ENCODE peak calls at places on chromosomes 7 and 10, in ten cellular contexts. One of them, this sample, is unnamed.
A peak's percentile ranks its signal among the peaks of the same experiment; 100 is the strongest.

GRCh38 chr10:30587522-30588031 is 42.0 kb downstream of the LYZL2 start:
- DNase-seq in GM12878: peak; percentile 79
- DNase-seq in A549: no peak
- DNase-seq in lower leg skin: peak; percentile 86
- DNase-seq in IMR-90: no peak
- DNase-seq in prostate gland: peak; percentile 12
- DNase-seq in breast epithelium: peak; percentile 42
- DNase-seq in spleen: peak; percentile 87
- DNase-seq in uterus: no peak
- DNase-seq in heart left ventricle: peak; percentile 67
- DNase-seq in this sample: no peak

GRCh38 chr7:149880871-149881301 is 7.1 kb downstream of the ATP6V0E2 start:
- DNase-seq in lower leg skin: peak; percentile 78
- DNase-seq in IMR-90: no peak
- DNase-seq in breast epithelium: no peak
- DNase-seq in A549: no peak
- DNase-seq in heart left ventricle: peak; percentile 79
- DNase-seq in GM12878: no peak
- DNase-seq in spleen: no peak
- DNase-seq in uterus: peak; percentile 63
- DNase-seq in prostate gland: peak; percentile 3
- DNase-seq in this sample: peak; percentile 61

GRCh38 chr7:31368620-31369019 is 28.1 kb upstream of the NEUROD6 start:
- DNase-seq in GM12878: no peak
- DNase-seq in prostate gland: no peak
- DNase-seq in A549: no peak
- DNase-seq in heart left ventricle: no peak
- DNase-seq in spleen: no peak
- DNase-seq in IMR-90: no peak
- DNase-seq in uterus: no peak
- DNase-seq in breast epithelium: no peak
- DNase-seq in lower leg skin: no peak
- DNase-seq in this sample: no peak

GRCh38 chr10:78551184-78552005 is 517.4 kb upstream of the ZMIZ1 start:
- DNase-seq in A549: no peak
- DNase-seq in breast epithelium: no peak
- DNase-seq in prostate gland: no peak
- DNase-seq in GM12878: no peak
- DNase-seq in lower leg skin: no peak
- DNase-seq in uterus: no peak
- DNase-seq in heart left ventricle: no peak
- DNase-seq in IMR-90: no peak
- DNase-seq in spleen: no peak
- DNase-seq in this sample: no peak

GRCh38 chr7:37416739-37417474 is 31.8 kb downstream of the ELMO1 start:
- DNase-seq in lower leg skin: no peak
- DNase-seq in heart left ventricle: no peak
- DNase-seq in breast epithelium: no peak
- DNase-seq in prostate gland: no peak
- DNase-seq in A549: no peak
- DNase-seq in GM12878: no peak
- DNase-seq in spleen: no peak
- DNase-seq in IMR-90: no peak
- DNase-seq in uterus: no peak
- DNase-seq in this sample: no peak

GRCh38 chr10:113479346-113480080 is 73.3 kb upstream of the HABP2 start:
- DNase-seq in IMR-90: no peak
- DNase-seq in spleen: no peak
- DNase-seq in uterus: no peak
- DNase-seq in heart left ventricle: no peak
- DNase-seq in lower leg skin: no peak
- DNase-seq in breast epithelium: no peak
- DNase-seq in prostate gland: no peak
- DNase-seq in A549: no peak
- DNase-seq in GM12878: no peak
- DNase-seq in this sample: no peak

GRCh38 chr7:5421626-5422323 is 1.9 kb downstream of the TNRC18 start:
- DNase-seq in GM12878: no peak
- DNase-seq in lower leg skin: peak; percentile 92
- DNase-seq in IMR-90: peak; percentile 82
- DNase-seq in breast epithelium: peak; percentile 54
- DNase-seq in uterus: peak; percentile 67
- DNase-seq in prostate gland: peak; percentile 65
- DNase-seq in A549: peak; percentile 72
- DNase-seq in heart left ventricle: no peak
- DNase-seq in spleen: peak; percentile 84
- DNase-seq in this sample: peak; percentile 65

GRCh38 chr10:7054915-7055314 is 355.9 kb downstream of the SFMBT2 start:
- DNase-seq in A549: peak; percentile 67
- DNase-seq in lower leg skin: no peak
- DNase-seq in heart left ventricle: no peak
- DNase-seq in breast epithelium: no peak
- DNase-seq in prostate gland: no peak
- DNase-seq in uterus: no peak
- DNase-seq in spleen: no peak
- DNase-seq in GM12878: no peak
- DNase-seq in IMR-90: peak; percentile 24
- DNase-seq in this sample: no peak

GRCh38 chr7:41425926-41426325 is 277.0 kb downstream of the INHBA start:
- DNase-seq in prostate gland: no peak
- DNase-seq in IMR-90: peak; percentile 92
- DNase-seq in GM12878: no peak
- DNase-seq in uterus: no peak
- DNase-seq in A549: no peak
- DNase-seq in spleen: no peak
- DNase-seq in breast epithelium: no peak
- DNase-seq in lower leg skin: no peak
- DNase-seq in heart left ventricle: no peak
- DNase-seq in this sample: no peak

GRCh38 chr7:35975851-35976454 is 175.1 kb downstream of the SEPTIN7 start:
- DNase-seq in IMR-90: peak; percentile 77
- DNase-seq in breast epithelium: no peak
- DNase-seq in A549: peak; percentile 84
- DNase-seq in uterus: peak; percentile 41
- DNase-seq in spleen: no peak
- DNase-seq in GM12878: peak; percentile 25
- DNase-seq in heart left ventricle: no peak
- DNase-seq in prostate gland: peak; percentile 73
- DNase-seq in lower leg skin: no peak
- DNase-seq in this sample: peak; percentile 63

GRCh38 chr7:36368496-36368895 is 21.2 kb upstream of the ANLN start:
- DNase-seq in prostate gland: no peak
- DNase-seq in A549: no peak
- DNase-seq in GM12878: no peak
- DNase-seq in spleen: no peak
- DNase-seq in uterus: no peak
- DNase-seq in lower leg skin: no peak
- DNase-seq in breast epithelium: no peak
- DNase-seq in heart left ventricle: no peak
- DNase-seq in IMR-90: no peak
- DNase-seq in this sample: no peak

GRCh38 chr7:2738766-2739549 is 51.0 kb downstream of the AMZ1 start:
- DNase-seq in lower leg skin: peak; percentile 73
- DNase-seq in prostate gland: no peak
- DNase-seq in spleen: peak; percentile 65
- DNase-seq in breast epithelium: no peak
- DNase-seq in A549: no peak
- DNase-seq in GM12878: no peak
- DNase-seq in uterus: peak; percentile 25
- DNase-seq in IMR-90: no peak
- DNase-seq in heart left ventricle: no peak
- DNase-seq in this sample: peak; percentile 0

GRCh38 chr10:88901610-88902327 is 21.7 kb downstream of the STAMBPL1 start:
- DNase-seq in IMR-90: peak; percentile 80
- DNase-seq in spleen: no peak
- DNase-seq in breast epithelium: no peak
- DNase-seq in A549: no peak
- DNase-seq in prostate gland: no peak
- DNase-seq in GM12878: peak; percentile 94
- DNase-seq in heart left ventricle: no peak
- DNase-seq in uterus: no peak
- DNase-seq in lower leg skin: no peak
- DNase-seq in this sample: no peak

GRCh38 chr7:54477083-54477482 is 65.1 kb upstream of the VSTM2A start:
- DNase-seq in spleen: no peak
- DNase-seq in IMR-90: no peak
- DNase-seq in GM12878: no peak
- DNase-seq in lower leg skin: no peak
- DNase-seq in prostate gland: no peak
- DNase-seq in A549: peak; percentile 4
- DNase-seq in heart left ventricle: no peak
- DNase-seq in uterus: no peak
- DNase-seq in breast epithelium: no peak
- DNase-seq in this sample: no peak
- TF ChIP-seq POLR2A in spleen: no peak
- TF ChIP-seq POLR2A in IMR-90: no peak
- TF ChIP-seq POLR2A in GM12878: no peak
- TF ChIP-seq POLR2A in lower leg skin: no peak
- TF ChIP-seq POLR2A in prostate gland: no peak
- TF ChIP-seq POLR2A in A549: no peak
- TF ChIP-seq POLR2A in heart left ventricle: no peak
- TF ChIP-seq POLR2A in uterus: no peak
- TF ChIP-seq POLR2A in breast epithelium: no peak
- TF ChIP-seq POLR2A in this sample: no peak

GRCh38 chr7:116647861-116648260 is 24.1 kb upstream of the MET start:
- DNase-seq in heart left ventricle: no peak
- DNase-seq in lower leg skin: no peak
- DNase-seq in uterus: no peak
- DNase-seq in IMR-90: no peak
- DNase-seq in prostate gland: no peak
- DNase-seq in spleen: no peak
- DNase-seq in A549: no peak
- DNase-seq in GM12878: no peak
- DNase-seq in breast epithelium: no peak
- DNase-seq in this sample: no peak

GRCh38 chr7:116653204-116653603 is 18.8 kb upstream of the MET start:
- DNase-seq in A549: peak; percentile 54
- DNase-seq in GM12878: no peak
- DNase-seq in heart left ventricle: no peak
- DNase-seq in lower leg skin: no peak
- DNase-seq in breast epithelium: peak; percentile 67
- DNase-seq in uterus: no peak
- DNase-seq in IMR-90: peak; percentile 83
- DNase-seq in spleen: no peak
- DNase-seq in prostate gland: peak; percentile 59
- DNase-seq in this sample: no peak

GRCh38 chr7:116650436-116650835 is 21.6 kb upstream of the MET start:
- DNase-seq in spleen: no peak
- DNase-seq in GM12878: no peak
- DNase-seq in breast epithelium: no peak
- DNase-seq in lower leg skin: no peak
- DNase-seq in prostate gland: no peak
- DNase-seq in heart left ventricle: no peak
- DNase-seq in uterus: no peak
- DNase-seq in A549: no peak
- DNase-seq in IMR-90: no peak
- DNase-seq in this sample: no peak

GRCh38 chr7:116653646-116654045 is 18.4 kb upstream of the MET start:
- DNase-seq in prostate gland: peak; percentile 46
- DNase-seq in IMR-90: no peak
- DNase-seq in A549: no peak
- DNase-seq in uterus: no peak
- DNase-seq in lower leg skin: no peak
- DNase-seq in spleen: no peak
- DNase-seq in GM12878: no peak
- DNase-seq in heart left ventricle: no peak
- DNase-seq in breast epithelium: peak; percentile 51
- DNase-seq in this sample: no peak

GRCh38 chr7:116652793-116653192 is 19.2 kb upstream of the MET start:
- DNase-seq in uterus: no peak
- DNase-seq in lower leg skin: no peak
- DNase-seq in spleen: no peak
- DNase-seq in prostate gland: no peak
- DNase-seq in IMR-90: peak; percentile 44
- DNase-seq in GM12878: no peak
- DNase-seq in A549: no peak
- DNase-seq in breast epithelium: no peak
- DNase-seq in heart left ventricle: no peak
- DNase-seq in this sample: no peak
- H3K4me3 ChIP-seq in uterus: no peak overlapping the region
- H3K4me3 ChIP-seq in lower leg skin: no peak overlapping the region
- H3K4me3 ChIP-seq in spleen: no peak overlapping the region
- H3K4me3 ChIP-seq in prostate gland: no peak overlapping the region
- H3K4me3 ChIP-seq in IMR-90: no peak overlapping the region
- H3K4me3 ChIP-seq in GM12878: no peak overlapping the region
- H3K4me3 ChIP-seq in A549: no peak overlapping the region
- H3K4me3 ChIP-seq in breast epithelium: no peak overlapping the region
- H3K4me3 ChIP-seq in heart left ventricle: no peak overlapping the region
- H3K4me3 ChIP-seq in this sample: no peak overlapping the region

DNA sequence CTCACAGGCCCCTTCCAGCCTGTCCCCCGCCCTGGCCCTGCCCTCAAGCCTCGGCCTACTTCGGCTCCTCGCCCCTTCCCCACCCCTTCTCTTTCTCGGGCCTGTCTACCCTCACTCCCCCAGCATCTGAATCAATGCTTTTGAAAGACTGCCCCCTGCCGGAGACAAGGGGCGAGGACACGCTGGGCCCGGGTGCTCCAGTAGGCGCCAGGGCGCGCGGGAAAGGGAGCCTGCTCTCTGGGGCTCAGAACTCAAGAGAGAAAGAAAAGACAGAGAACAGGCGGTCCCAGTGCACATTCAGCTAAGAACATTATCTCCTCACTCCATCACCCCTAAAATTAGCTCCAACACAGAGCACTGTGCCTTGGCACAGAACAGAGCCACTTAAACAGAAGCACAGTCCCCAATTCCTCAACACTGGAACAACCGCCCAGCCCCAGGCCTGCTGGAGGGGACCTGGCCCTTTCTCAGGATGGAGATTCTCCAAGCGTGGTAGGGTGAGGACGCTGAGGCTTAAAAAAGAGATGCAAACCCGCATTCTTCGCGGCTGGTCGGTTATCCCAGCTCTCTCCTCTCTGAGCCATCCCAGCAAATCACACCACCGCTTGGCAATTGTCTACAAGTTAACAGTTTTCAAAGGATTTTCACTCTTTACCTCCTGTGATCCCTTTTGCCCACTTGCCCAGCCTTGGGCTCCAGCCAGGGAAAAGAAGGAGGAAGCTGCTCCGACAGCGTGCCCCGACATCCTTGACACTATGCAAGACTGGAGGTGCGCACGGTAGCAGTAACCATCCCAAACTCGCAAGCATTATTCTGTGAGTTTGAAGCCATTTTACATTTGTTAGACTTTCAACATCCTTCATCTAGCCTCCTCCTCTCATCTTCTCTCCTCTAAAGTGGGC is 2.1 kb downstream of the GIGYF1 start:
- DNase-seq in prostate gland: peak; percentile 76
- DNase-seq in uterus: peak; percentile 80
- DNase-seq in spleen: peak; percentile 94
- DNase-seq in lower leg skin: peak; percentile 96
- DNase-seq in breast epithelium: peak; percentile 68
- DNase-seq in IMR-90: peak; percentile 61
- DNase-seq in A549: peak; percentile 74
- DNase-seq in GM12878: no peak
- DNase-seq in heart left ventricle: peak; percentile 91
- DNase-seq in this sample: peak; percentile 81
- TF ChIP-seq POLR2A in prostate gland: no peak
- TF ChIP-seq POLR2A in uterus: no peak
- TF ChIP-seq POLR2A in spleen: no peak
- TF ChIP-seq POLR2A in lower leg skin: no peak
- TF ChIP-seq POLR2A in breast epithelium: no peak
- TF ChIP-seq POLR2A in IMR-90: no peak
- TF ChIP-seq POLR2A in A549: no peak
- TF ChIP-seq POLR2A in GM12878: no peak
- TF ChIP-seq POLR2A in heart left ventricle: no peak
- TF ChIP-seq POLR2A in this sample: no peak

GRCh38 chr7:158976849-158977593 is 120.7 kb downstream of the DYNC2I1 start:
- DNase-seq in GM12878: peak; percentile 71
- DNase-seq in breast epithelium: peak; percentile 86
- DNase-seq in uterus: peak; percentile 78
- DNase-seq in IMR-90: peak; percentile 51
- DNase-seq in spleen: peak; percentile 92
- DNase-seq in heart left ventricle: peak; percentile 90
- DNase-seq in A549: peak; percentile 67
- DNase-seq in lower leg skin: peak; percentile 97
- DNase-seq in prostate gland: peak; percentile 75
- DNase-seq in this sample: peak; percentile 76
- H3K4me3 ChIP-seq in GM12878: peak overlapping the region; percentile 59
- H3K4me3 ChIP-seq in breast epithelium: peak overlapping the region; percentile 62
- H3K4me3 ChIP-seq in uterus: no peak overlapping the region
- H3K4me3 ChIP-seq in IMR-90: peak overlapping the region; percentile 4
- H3K4me3 ChIP-seq in spleen: peak overlapping the region; percentile 4
- H3K4me3 ChIP-seq in heart left ventricle: no peak overlapping the region
- H3K4me3 ChIP-seq in A549: peak overlapping the region; percentile 14
- H3K4me3 ChIP-seq in lower leg skin: no peak overlapping the region
- H3K4me3 ChIP-seq in prostate gland: no peak overlapping the region
- H3K4me3 ChIP-seq in this sample: no peak overlapping the region

This sample was measured in adrenal gland.